ENCODE peak calls at places on chromosomes 11 and 22, in five cellular contexts. C is IMR-90, T is dorsolateral prefrontal cortex, I is cardiac muscle cell, U is fibroblast of villous mesenchyme. V is an unnamed sample.

GRCh38 chr22:24440718-24441405 is 13.5 kb downstream of the ADORA2A start:
- DNase-seq in C (no peak), T (peak; percentile 64), I (no peak), U (no peak), V (no peak)

GRCh38 chr11:36010010-36010740 is 66.3 kb downstream of the LDLRAD3 start:
- DNase-seq in C (peak; percentile 57), T (peak; percentile 74), I (peak; percentile 58), U (peak; percentile 64), V (no peak)

GRCh38 chr11:39990413-39990812 is 1469.0 kb downstream of the LRRC4C start:
- DNase-seq in C (no peak), T (no peak), I (no peak), U (no peak), V (no peak)

GRCh38 chr22:46054878-46055158 is 77.9 kb upstream of the WNT7B start:
- DNase-seq in C (no peak), T (no peak), I (no peak), U (no peak), V (no peak)

GRCh38 chr11:68997124-68997994 is 15.7 kb downstream of the MRGPRF start:
- DNase-seq in C (no peak), T (no peak), I (no peak), U (no peak), V (no peak)

GRCh38 chr22:38657248-38657909 is 941 bp downstream of the CBY1 start:
- DNase-seq in C (no peak), T (no peak), I (peak; percentile 17), U (peak; percentile 36), V (no peak)

GRCh38 chr11:127789887-127790286 is 789.3 kb upstream of the KIRREL3 start:
- DNase-seq in C (peak; percentile 1), T (no peak), I (no peak), U (no peak), V (no peak)

GRCh38 chr11:33941637-33942160 is 49.8 kb upstream of the LMO2 start:
- DNase-seq in C (no peak), T (no peak), I (peak; percentile 62), U (peak; percentile 1), V (no peak)

GRCh38 chr11:59753650-59754493 is 1.3 kb upstream of the STX3 start:
- DNase-seq in C (peak; percentile 63), T (peak; percentile 92), I (peak; percentile 79), U (peak; percentile 75), V (peak; percentile 81)

GRCh38 chr22:25563757-25564319 is 637 bp upstream of the GRK3 start:
- DNase-seq in C (peak; percentile 6), T (peak; percentile 15), I (no peak), U (no peak), V (no peak)

GRCh38 chr22:50001388-50002231 is 11.0 kb downstream of the IL17REL start:
- DNase-seq in C (no peak), T (no peak), I (no peak), U (no peak), V (no peak)

GRCh38 chr11:17720796-17721171 is 1.4 kb downstream of the MYOD1 start:
- DNase-seq in C (no peak), T (no peak), I (no peak), U (no peak), V (no peak)

GRCh38 chr22:36009085-36009484 is 19.5 kb downstream of the RBFOX2 start:
- DNase-seq in C (peak; percentile 63), T (no peak), I (peak; percentile 76), U (peak; percentile 78), V (no peak)

GRCh38 chr22:47591016-47591415 is 828.6 kb downstream of the TBC1D22A start:
- DNase-seq in C (no peak), T (no peak), I (no peak), U (no peak), V (no peak)

GRCh38 chr11:122815900-122816299 is 22.4 kb upstream of the CRTAM start:
- DNase-seq in C (no peak), T (no peak), I (no peak), U (no peak), V (no peak)

GRCh38 chr11:30310623-30311022 is 12.3 kb upstream of the ARL14EP start:
- DNase-seq in C (no peak), T (no peak), I (no peak), U (no peak), V (no peak)

GRCh38 chr11:125257185-125257584 is 92.6 kb downstream of the PKNOX2 start:
- DNase-seq in C (no peak), T (no peak), I (peak; percentile 17), U (no peak), V (no peak)
- TF ChIP-seq CTCF in C (peak; percentile 20), T (no peak), I (peak; percentile 31), U (peak; percentile 34), V (no peak)

GRCh38 chr11:8806974-8807373 is 104.0 kb upstream of the AKIP1 start:
- DNase-seq in C (no peak), T (peak; percentile 22), I (no peak), U (no peak), V (no peak)
- TF ChIP-seq CTCF in C (no peak), T (no peak), I (no peak), U (no peak), V (no peak)

DNA sequence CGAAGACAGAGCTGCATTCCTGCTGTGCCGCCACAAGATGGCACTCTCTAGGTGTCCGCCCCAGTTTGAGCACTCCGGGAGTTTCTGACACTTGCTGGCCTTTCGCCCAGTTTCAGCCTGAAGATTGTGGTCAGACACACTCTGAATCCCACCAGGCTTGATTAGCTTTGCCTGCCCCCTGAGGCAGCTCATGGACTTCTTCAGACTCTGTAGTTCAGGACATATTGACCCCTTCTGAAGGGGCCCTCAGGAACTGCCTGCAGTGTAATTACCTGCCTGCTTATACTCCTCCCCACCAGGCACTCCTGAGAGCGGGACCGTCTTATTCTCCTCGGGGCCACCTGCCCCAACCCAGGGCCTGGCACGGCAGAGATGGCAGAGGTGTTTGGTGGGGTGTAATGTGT is 46.2 kb downstream of the EIF3F start:
- DNase-seq in C (peak; percentile 84), T (peak; percentile 68), I (peak; percentile 93), U (peak; percentile 85), V (peak; percentile 50)
- TF ChIP-seq CTCF in C (peak; percentile 95), T (peak; percentile 88), I (peak; percentile 91), U (peak; percentile 93), V (no peak)

GRCh38 chr22:19115628-19116027 is 6.6 kb downstream of the DGCR2 start:
- DNase-seq in C (no peak), T (no peak), I (no peak), U (no peak), V (no peak)
- TF ChIP-seq CTCF in C (peak; percentile 13), T (no peak), I (no peak), U (no peak), V (no peak)

GRCh38 chr11:129989437-129989836 is 13.2 kb downstream of the PRDM10 start:
- DNase-seq in C (peak; percentile 5), T (no peak), I (no peak), U (no peak), V (no peak)

GRCh38 chr11:129996113-129996870 is 6.3 kb downstream of the PRDM10 start:
- DNase-seq in C (no peak), T (no peak), I (peak; percentile 33), U (peak; percentile 33), V (no peak)

GRCh38 chr11:129995163-129995562 is 7.5 kb downstream of the PRDM10 start:
- DNase-seq in C (no peak), T (no peak), I (no peak), U (no peak), V (no peak)

GRCh38 chr11:129987950-129988349 is 14.7 kb downstream of the PRDM10 start:
- DNase-seq in C (no peak), T (no peak), I (no peak), U (no peak), V (no peak)

GRCh38 chr11:129992161-129992944 is 10.3 kb downstream of the PRDM10 start:
- DNase-seq in C (peak; percentile 22), T (peak; percentile 61), I (peak; percentile 22), U (peak; percentile 28), V (no peak)
- TF ChIP-seq CTCF in C (no peak), T (no peak), I (no peak), U (peak; percentile 8), V (no peak)

GRCh38 chr11:133474461-133474860 is 57.8 kb downstream of the OPCML start:
- DNase-seq in C (no peak), T (no peak), I (no peak), U (no peak), V (no peak)

GRCh38 chr11:133477263-133477625 is 55.1 kb downstream of the OPCML start:
- DNase-seq in C (no peak), T (no peak), I (no peak), U (no peak), V (no peak)

GRCh38 chr11:133479209-133479608 is 53.1 kb downstream of the OPCML start:
- DNase-seq in C (no peak), T (no peak), I (no peak), U (no peak), V (no peak)

DNA sequence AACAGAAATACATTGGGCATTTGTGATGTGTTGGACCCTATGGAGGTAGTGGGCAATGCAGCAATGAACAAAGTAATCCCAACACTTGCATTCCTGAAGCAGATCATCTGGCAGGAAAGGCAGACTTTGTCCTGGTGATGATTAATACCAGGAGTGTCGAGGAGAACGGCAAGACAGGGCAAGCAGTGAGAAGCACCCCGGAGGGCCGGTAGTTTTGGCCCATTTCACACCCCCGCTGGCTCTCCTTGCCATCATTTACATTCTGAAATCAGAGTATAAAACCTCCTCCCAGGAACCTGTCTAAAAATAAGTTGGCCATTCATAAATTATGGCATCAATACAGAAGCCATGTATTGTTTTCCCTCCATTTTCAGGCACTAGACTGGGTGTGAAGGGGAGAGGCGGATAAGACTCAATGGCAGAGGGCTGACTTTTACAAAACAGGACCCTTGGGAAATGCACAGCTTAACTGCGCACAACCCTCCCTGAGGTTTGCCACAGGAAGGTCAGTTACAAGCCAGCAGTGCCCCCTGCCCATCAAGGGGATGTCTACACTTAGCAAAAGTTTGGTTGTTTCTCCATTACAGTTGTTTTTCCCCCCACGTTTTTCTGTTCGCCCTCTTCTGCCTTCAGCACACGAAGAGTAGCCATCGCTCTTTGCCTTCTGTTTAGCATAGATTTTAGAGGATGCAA is 55.6 kb downstream of the OPCML start:
- DNase-seq in C (no peak), T (no peak), I (no peak), U (no peak), V (no peak)
- TF ChIP-seq CTCF in C (no peak), T (no peak), I (no peak), U (no peak), V (no peak)

GRCh38 chr11:83092488-83093384 is 21.0 kb upstream of the RAB30 start:
- DNase-seq in C (peak; percentile 24), T (no peak), I (no peak), U (peak; percentile 68), V (no peak)

GRCh38 chr11:83088965-83089364 is 17.3 kb upstream of the RAB30 start:
- DNase-seq in C (no peak), T (no peak), I (no peak), U (no peak), V (no peak)

DNA sequence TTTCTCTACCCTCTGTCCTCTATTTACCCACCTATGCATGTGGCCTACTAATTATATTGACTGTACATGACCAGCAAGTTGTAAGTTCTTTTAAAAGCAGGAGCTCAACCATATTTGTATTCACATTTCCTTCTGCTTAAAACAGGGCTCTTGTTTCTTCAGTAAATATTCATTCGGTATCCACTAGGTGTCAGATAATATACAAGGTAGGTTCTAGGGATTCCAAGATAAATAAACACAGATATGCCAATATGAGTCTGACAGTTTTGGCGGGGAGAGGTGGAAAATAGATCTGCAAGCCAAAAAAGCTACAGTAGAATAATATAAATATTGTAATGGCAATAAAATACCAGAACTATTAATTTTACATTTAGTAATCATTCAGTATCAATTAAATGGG is 15.3 kb upstream of the RAB30 start:
- DNase-seq in C (no peak), T (no peak), I (peak; percentile 6), U (peak; percentile 8), V (no peak)
- TF ChIP-seq CTCF in C (no peak), T (no peak), I (peak; percentile 7), U (no peak), V (no peak)

V was measured in omental fat pad.